ENCODE peak calls at places on chromosome 22, in six cellular contexts. S is body of pancreas; Z is Panc1; Y is stomach; U is brain microvascular endothelial cell; G is naive thymus-derived CD4-positive, alpha-beta T cell. W is an unnamed sample.

GRCh38 chr22:47356433-47357011 is 594.1 kb downstream of the TBC1D22A start:
- DNase-seq in S (no peak), Z (no peak), Y (peak), U (no peak), G (no peak), W (no peak)

GRCh38 chr22:28141614-28142013 is 222.6 kb upstream of the PITPNB start:
- DNase-seq in S (no peak), Z (no peak), Y (no peak), U (peak), G (no peak), W (no peak)

GRCh38 chr22:37621352-37621860 is 12.8 kb downstream of the GGA1 start:
- DNase-seq in S (no peak), Z (no peak), Y (no peak), U (no peak), G (no peak), W (peak)

GRCh38 chr22:30333707-30334087 is 7.0 kb upstream of the TBC1D10A start:
- DNase-seq in S (no peak), Z (no peak), Y (no peak), U (no peak), G (no peak), W (no peak)

GRCh38 chr22:21641417-21641794 is 696 bp upstream of the SDF2L1 start:
- DNase-seq in S (peak), Z (no peak), Y (peak), U (no peak), G (no peak), W (no peak)

GRCh38 chr22:46010951-46011626 is 34.1 kb upstream of the WNT7B start:
- DNase-seq in S (no peak), Z (no peak), Y (peak), U (no peak), G (no peak), W (no peak)

GRCh38 chr22:47206819-47207218 is 444.4 kb downstream of the TBC1D22A start:
- DNase-seq in S (peak), Z (no peak), Y (peak), U (no peak), G (no peak), W (no peak)

GRCh38 chr22:20973634-20974286 is 6.7 kb downstream of the AIFM3 start:
- DNase-seq in S (no peak), Z (no peak), Y (no peak), U (no peak), G (no peak), W (no peak)

GRCh38 chr22:37588540-37589215 is 8.8 kb upstream of the LGALS2 start:
- DNase-seq in S (no peak), Z (no peak), Y (no peak), U (no peak), G (no peak), W (no peak)

GRCh38 chr22:38016182-38017078 is 32.1 kb upstream of the SOX10 start:
- DNase-seq in S (peak), Z (no peak), Y (peak), U (no peak), G (no peak), W (no peak)

GRCh38 chr22:39405346-39406085 is 5.9 kb downstream of the TAB1 start:
- DNase-seq in S (no peak), Z (no peak), Y (no peak), U (peak), G (no peak), W (no peak)

GRCh38 chr22:18147791-18148507 is 2.0 kb upstream of the USP18 start:
- DNase-seq in S (no peak), Z (no peak), Y (no peak), U (no peak), G (no peak), W (no peak)

GRCh38 chr22:19941365-19942070 is at the start of the genes COMT and TXNRD2:
- DNase-seq in S (peak), Z (no peak), Y (peak), U (peak), G (peak), W (peak)

DNA sequence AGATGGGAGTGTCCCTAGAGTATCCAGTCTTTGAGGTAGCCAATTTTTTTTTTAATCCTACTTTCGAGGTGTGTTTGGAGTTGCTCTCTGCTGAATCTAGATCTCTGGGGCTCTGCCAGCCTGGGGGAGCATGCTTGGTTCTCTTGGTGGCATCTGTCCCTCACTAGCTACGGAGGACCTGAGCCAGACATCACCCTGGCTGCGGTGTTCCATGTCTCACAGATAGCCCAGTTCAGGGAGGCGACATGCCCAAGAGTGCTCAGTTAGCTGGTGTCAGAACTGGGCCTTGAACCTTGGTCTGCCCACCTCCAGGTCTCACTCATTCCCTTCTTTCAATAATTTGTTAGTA is 502 bp downstream of the HMOX1 start:
- DNase-seq in S (no peak), Z (no peak), Y (no peak), U (no peak), G (no peak), W (no peak)
- H3K27ac ChIP-seq in S (peak), Z (peak), Y (peak), U (no peak), G (no peak), W (no peak)

GRCh38 chr22:31870890-31871289 is 73.4 kb upstream of the YWHAH start:
- DNase-seq in S (no peak), Z (peak), Y (no peak), U (peak), G (no peak), W (no peak)
- H3K27ac ChIP-seq in S (no peak), Z (no peak), Y (no peak), U (peak), G (no peak), W (no peak)

GRCh38 chr22:36422287-36423014 is 34.7 kb upstream of the MYH9 start:
- DNase-seq in S (no peak), Z (no peak), Y (no peak), U (no peak), G (no peak), W (no peak)

GRCh38 chr22:36419177-36419911 is 31.6 kb upstream of the MYH9 start:
- DNase-seq in S (no peak), Z (no peak), Y (no peak), U (no peak), G (no peak), W (no peak)

GRCh38 chr22:36423461-36424404 is 36.0 kb upstream of the MYH9 start:
- DNase-seq in S (no peak), Z (no peak), Y (no peak), U (peak), G (no peak), W (no peak)

GRCh38 chr22:36417281-36417686 is 29.5 kb upstream of the MYH9 start:
- DNase-seq in S (peak), Z (no peak), Y (peak), U (no peak), G (no peak), W (no peak)

GRCh38 chr22:36419912-36420882 is 32.4 kb upstream of the MYH9 start:
- DNase-seq in S (no peak), Z (no peak), Y (no peak), U (no peak), G (no peak), W (no peak)
- H3K27ac ChIP-seq in S (peak), Z (peak), Y (peak), U (peak), G (no peak), W (no peak)

GRCh38 chr22:34972498-34972897 is 93.5 kb upstream of the ISX start:
- DNase-seq in S (no peak), Z (no peak), Y (no peak), U (no peak), G (no peak), W (no peak)
- H3K27ac ChIP-seq in S (no peak), Z (no peak), Y (no peak), U (no peak), G (no peak), W (no peak)

DNA sequence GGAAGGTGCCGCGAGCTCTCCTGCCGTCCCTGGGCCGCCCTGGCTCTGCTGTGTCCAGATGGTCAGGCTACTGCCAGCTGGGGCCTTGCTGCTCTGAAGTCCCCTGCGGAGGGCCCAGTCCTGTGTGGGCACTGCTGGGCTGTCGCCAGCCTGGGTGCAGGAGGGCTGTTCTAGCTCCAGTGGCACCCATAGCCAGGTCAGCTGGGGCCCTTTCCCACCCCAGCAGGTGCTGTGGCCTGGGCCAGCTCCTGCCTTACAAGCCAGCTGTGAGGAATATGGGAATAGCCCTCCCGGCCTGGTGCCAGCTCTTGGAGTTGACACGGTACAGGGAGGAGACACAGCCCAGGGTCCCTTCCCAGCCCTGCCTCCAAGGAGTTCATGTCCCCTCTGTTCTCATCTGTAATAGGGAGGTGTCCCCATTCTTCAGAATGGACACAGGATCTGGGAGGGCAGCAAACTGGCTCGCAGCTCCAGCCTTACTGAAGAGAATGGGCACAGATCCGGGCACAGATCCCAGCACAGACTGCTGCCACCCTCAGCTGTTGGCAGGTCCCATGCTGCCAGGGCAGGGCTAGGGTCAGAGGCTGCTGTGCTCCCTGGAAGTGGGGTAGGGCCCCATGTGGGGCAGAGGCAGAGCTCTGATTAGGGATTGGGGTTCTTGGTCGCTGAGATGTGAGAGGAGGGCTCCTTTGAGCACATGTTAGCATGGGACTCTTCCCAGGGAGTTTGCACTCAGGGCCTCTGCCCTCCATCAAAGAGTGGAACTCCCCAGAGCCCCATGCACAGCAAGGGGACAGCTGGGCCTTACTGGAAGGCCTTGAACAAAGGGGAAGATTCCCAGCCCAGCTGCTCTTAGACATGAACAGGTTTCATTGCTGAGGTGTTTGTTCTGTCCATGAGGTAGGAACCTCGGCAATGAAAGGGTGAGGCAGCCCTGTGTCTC is 3.7 kb downstream of the DERL3 start:
- DNase-seq in S (peak), Z (no peak), Y (peak), U (no peak), G (no peak), W (no peak)
- H3K27ac ChIP-seq in S (peak), Z (no peak), Y (peak), U (no peak), G (no peak), W (no peak)

DNA sequence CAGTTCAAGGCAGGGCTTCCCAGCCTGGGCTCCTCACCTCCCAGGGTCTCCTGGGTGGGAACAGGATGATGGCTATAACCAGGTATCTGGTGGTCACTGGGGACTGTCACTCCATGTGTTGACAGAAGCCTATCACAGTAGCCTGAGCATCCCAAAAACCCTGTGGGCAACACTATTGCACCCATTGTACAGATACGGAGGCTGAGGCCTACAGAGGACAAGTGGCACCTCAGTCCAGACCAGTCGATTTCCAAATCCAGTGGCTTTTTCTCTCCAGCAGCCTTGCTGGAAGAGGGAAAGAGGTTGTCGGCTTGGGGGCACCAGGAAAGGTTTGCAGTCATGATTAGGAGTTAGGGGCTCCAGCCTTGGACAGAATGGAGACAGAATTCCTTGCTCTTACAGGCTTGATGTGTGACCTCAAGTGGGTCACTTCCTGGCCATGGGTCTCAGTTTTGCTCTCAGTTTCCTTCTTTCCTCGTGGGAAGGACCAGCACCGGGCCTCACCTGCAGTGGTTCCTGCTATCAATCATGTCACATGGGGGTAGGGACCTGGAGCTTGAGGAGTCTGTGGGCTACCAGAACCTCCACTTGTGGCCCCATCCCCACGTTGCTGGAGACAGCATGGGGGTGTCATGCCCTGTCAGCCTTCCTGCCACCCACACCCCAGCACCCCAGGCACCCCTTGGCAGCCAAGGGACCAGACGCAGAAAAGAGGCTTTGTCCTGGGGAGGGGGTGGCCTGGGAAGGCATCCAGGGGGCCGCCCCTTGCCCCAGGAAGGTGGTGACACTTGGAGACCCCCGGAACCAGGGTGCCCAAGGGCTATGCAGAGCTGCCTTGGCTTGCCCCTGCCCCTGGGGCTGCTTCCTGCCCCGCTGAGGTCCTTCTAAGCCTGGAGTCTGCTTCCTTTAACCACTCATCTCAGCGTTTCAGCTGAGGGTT is 2.1 kb downstream of the EMID1 start:
- DNase-seq in S (no peak), Z (no peak), Y (no peak), U (no peak), G (no peak), W (no peak)
- H3K27ac ChIP-seq in S (no peak), Z (no peak), Y (no peak), U (no peak), G (no peak), W (no peak)

GRCh38 chr22:49968831-49969661 is 8.5 kb downstream of the PIM3 start:
- DNase-seq in S (peak), Z (no peak), Y (peak), U (no peak), G (no peak), W (peak)

GRCh38 chr22:49971232-49972162 is 10.9 kb downstream of the PIM3 start:
- DNase-seq in S (peak), Z (no peak), Y (peak), U (peak), G (no peak), W (no peak)

GRCh38 chr22:49968313-49968830 is 7.8 kb downstream of the PIM3 start:
- DNase-seq in S (no peak), Z (no peak), Y (peak), U (no peak), G (no peak), W (peak)

GRCh38 chr22:49970528-49971231 is 10.1 kb downstream of the PIM3 start:
- DNase-seq in S (peak), Z (peak), Y (peak), U (peak), G (peak), W (peak)

GRCh38 chr22:49969751-49970527 is 9.4 kb downstream of the PIM3 start:
- DNase-seq in S (peak), Z (no peak), Y (peak), U (no peak), G (no peak), W (no peak)
- H3K27ac ChIP-seq in S (peak), Z (peak), Y (peak), U (no peak), G (no peak), W (peak)

GRCh38 chr22:48688366-48688765 is 1139.3 kb downstream of the BRD1 start:
- DNase-seq in S (no peak), Z (no peak), Y (no peak), U (no peak), G (no peak), W (no peak)

GRCh38 chr22:48686694-48687302 is 1140.9 kb downstream of the BRD1 start:
- DNase-seq in S (no peak), Z (no peak), Y (no peak), U (no peak), G (no peak), W (no peak)

GRCh38 chr22:48687606-48688005 is 1140.1 kb downstream of the BRD1 start:
- DNase-seq in S (no peak), Z (no peak), Y (no peak), U (no peak), G (no peak), W (no peak)

GRCh38 chr22:48683640-48684039 is 1144.0 kb downstream of the BRD1 start:
- DNase-seq in S (no peak), Z (no peak), Y (no peak), U (no peak), G (no peak), W (no peak)

DNA sequence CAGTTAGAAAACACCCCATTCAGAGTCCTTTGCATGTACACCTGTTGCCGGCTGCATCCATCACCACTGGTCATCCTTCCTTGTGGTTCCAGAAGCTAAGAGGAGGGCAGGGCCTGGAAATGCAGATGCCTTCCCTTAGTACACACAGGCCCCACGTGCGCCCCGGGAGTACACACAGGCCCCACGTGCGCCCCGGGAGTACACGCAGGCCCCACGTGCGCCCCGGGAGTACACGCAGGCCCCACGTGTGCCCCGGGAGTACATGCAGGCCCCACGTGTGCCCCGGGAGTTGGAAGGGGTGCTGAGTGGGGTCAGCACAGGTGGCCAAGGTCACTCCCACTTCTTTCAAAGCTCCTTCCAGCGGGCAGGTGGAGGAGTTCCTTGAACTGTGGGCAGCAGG is 1141.9 kb downstream of the BRD1 start:
- DNase-seq in S (no peak), Z (no peak), Y (no peak), U (no peak), G (no peak), W (no peak)
- H3K27ac ChIP-seq in S (no peak), Z (no peak), Y (no peak), U (no peak), G (no peak), W (no peak)

DNA sequence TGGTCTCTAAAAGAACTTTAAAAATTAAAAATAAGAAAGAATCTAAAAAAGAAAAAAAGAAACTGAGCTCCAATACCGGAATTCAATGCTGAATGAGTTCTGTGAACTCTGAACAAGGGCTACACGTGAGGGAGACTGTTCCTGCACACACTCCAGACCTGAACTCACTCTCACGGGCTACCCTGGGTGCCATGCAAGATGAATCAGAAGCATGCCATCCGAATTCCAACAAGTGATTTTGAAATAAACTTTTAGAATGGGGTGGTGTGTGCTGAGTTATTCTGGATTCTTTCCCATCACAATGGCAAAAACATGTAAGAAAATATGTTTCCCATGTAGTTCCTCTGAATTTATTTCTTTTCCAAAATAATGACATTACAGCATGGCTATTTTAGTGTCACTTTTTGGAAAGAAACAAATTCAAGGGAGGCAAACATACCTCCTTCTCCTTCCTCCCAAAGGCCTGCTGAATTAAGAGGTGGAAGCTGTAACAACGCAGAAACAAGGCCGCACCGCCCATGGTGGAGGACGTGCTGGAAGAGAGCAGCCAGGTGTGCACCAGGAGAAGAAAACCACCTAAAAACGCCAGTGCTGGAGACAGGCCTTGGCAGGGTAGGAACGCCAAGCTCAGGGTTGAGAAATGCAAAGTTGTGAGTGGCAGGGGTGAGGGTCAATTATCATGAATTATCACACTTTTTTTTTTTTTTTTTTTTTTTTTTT is 63.2 kb upstream of the ARFGAP3 start:
- DNase-seq in S (no peak), Z (no peak), Y (no peak), U (no peak), G (no peak), W (no peak)
- H3K27ac ChIP-seq in S (peak), Z (no peak), Y (peak), U (no peak), G (no peak), W (no peak)

W was measured in CD4-positive, alpha-beta memory T cell.